ENCODE peak calls at places on chromosome 9, in five cellular contexts. One of them, this sample, is unnamed.
A peak's percentile ranks its signal among the peaks of the same experiment; 100 is the strongest.

GRCh38 chr9:4743131-4743875 is 2.3 kb upstream of the AK3 start:
- DNase-seq in NCI-H1105 treated with DMSO at 0.1 percent for 48 hours: no peak
- DNase-seq in right atrium auricular region: no peak
- DNase-seq in colonic mucosa: no peak
- DNase-seq in HCT116: no peak
- DNase-seq in this sample: peak; percentile 71

GRCh38 chr9:133579601-133580415 is 29.4 kb downstream of the FAM163B start:
- DNase-seq in right atrium auricular region: no peak
- DNase-seq in HCT116: no peak
- DNase-seq in NCI-H1105 treated with DMSO at 0.1 percent for 48 hours: no peak
- DNase-seq in colonic mucosa: no peak
- DNase-seq in this sample: no peak

GRCh38 chr9:35506359-35506758 is 16.4 kb downstream of the RUSC2 start:
- DNase-seq in NCI-H1105 treated with DMSO at 0.1 percent for 48 hours: no peak
- DNase-seq in HCT116: no peak
- DNase-seq in colonic mucosa: no peak
- DNase-seq in right atrium auricular region: no peak
- DNase-seq in this sample: no peak

GRCh38 chr9:14452539-14452938 is 138.6 kb upstream of the NFIB start:
- DNase-seq in colonic mucosa: no peak
- DNase-seq in HCT116: no peak
- DNase-seq in NCI-H1105 treated with DMSO at 0.1 percent for 48 hours: peak; percentile 16
- DNase-seq in right atrium auricular region: no peak
- DNase-seq in this sample: no peak

GRCh38 chr9:138024831-138025291 is 147.3 kb downstream of the CACNA1B start:
- DNase-seq in HCT116: no peak
- DNase-seq in NCI-H1105 treated with DMSO at 0.1 percent for 48 hours: no peak
- DNase-seq in colonic mucosa: peak; percentile 8
- DNase-seq in right atrium auricular region: no peak
- DNase-seq in this sample: no peak

GRCh38 chr9:129342591-129342990 is 164.5 kb upstream of the IER5L start:
- DNase-seq in colonic mucosa: no peak
- DNase-seq in HCT116: no peak
- DNase-seq in NCI-H1105 treated with DMSO at 0.1 percent for 48 hours: no peak
- DNase-seq in right atrium auricular region: no peak
- DNase-seq in this sample: no peak

GRCh38 chr9:31683126-31683525 is 701.3 kb upstream of the ACO1 start:
- DNase-seq in right atrium auricular region: no peak
- DNase-seq in colonic mucosa: no peak
- DNase-seq in NCI-H1105 treated with DMSO at 0.1 percent for 48 hours: peak; percentile 75
- DNase-seq in HCT116: no peak
- DNase-seq in this sample: no peak

GRCh38 chr9:133787749-133788015 is 49.5 kb upstream of the SARDH start:
- DNase-seq in right atrium auricular region: no peak
- DNase-seq in HCT116: no peak
- DNase-seq in colonic mucosa: peak; percentile 76
- DNase-seq in NCI-H1105 treated with DMSO at 0.1 percent for 48 hours: no peak
- DNase-seq in this sample: peak; percentile 93

GRCh38 chr9:684055-684949 is 157.2 kb upstream of the DMRT1 start:
- DNase-seq in right atrium auricular region: no peak
- DNase-seq in NCI-H1105 treated with DMSO at 0.1 percent for 48 hours: no peak
- DNase-seq in colonic mucosa: no peak
- DNase-seq in HCT116: no peak
- DNase-seq in this sample: no peak

GRCh38 chr9:734831-735511 is 106.5 kb upstream of the DMRT1 start:
- DNase-seq in NCI-H1105 treated with DMSO at 0.1 percent for 48 hours: no peak
- DNase-seq in colonic mucosa: no peak
- DNase-seq in right atrium auricular region: peak; percentile 65
- DNase-seq in HCT116: no peak
- DNase-seq in this sample: no peak

GRCh38 chr9:120175031-120175430 is 404.9 kb downstream of the CDK5RAP2 start:
- DNase-seq in NCI-H1105 treated with DMSO at 0.1 percent for 48 hours: no peak
- DNase-seq in colonic mucosa: no peak
- DNase-seq in right atrium auricular region: no peak
- DNase-seq in HCT116: no peak
- DNase-seq in this sample: peak; percentile 0

GRCh38 chr9:121637441-121638222 is 13.8 kb upstream of the DAB2IP start:
- DNase-seq in colonic mucosa: no peak
- DNase-seq in right atrium auricular region: no peak
- DNase-seq in NCI-H1105 treated with DMSO at 0.1 percent for 48 hours: no peak
- DNase-seq in HCT116: no peak
- DNase-seq in this sample: no peak

GRCh38 chr9:72789915-72790314 is 162.9 kb downstream of the ALDH1A1 start:
- DNase-seq in right atrium auricular region: no peak
- DNase-seq in colonic mucosa: no peak
- DNase-seq in NCI-H1105 treated with DMSO at 0.1 percent for 48 hours: no peak
- DNase-seq in HCT116: no peak
- DNase-seq in this sample: no peak

GRCh38 chr9:115328228-115328627 is 210.3 kb upstream of the TNC start:
- DNase-seq in right atrium auricular region: no peak
- DNase-seq in colonic mucosa: no peak
- DNase-seq in NCI-H1105 treated with DMSO at 0.1 percent for 48 hours: no peak
- DNase-seq in HCT116: no peak
- DNase-seq in this sample: no peak

GRCh38 chr9:93129691-93130500 is 4.2 kb downstream of the NINJ1 start:
- DNase-seq in HCT116: no peak
- DNase-seq in right atrium auricular region: no peak
- DNase-seq in colonic mucosa: no peak
- DNase-seq in NCI-H1105 treated with DMSO at 0.1 percent for 48 hours: no peak
- DNase-seq in this sample: peak; percentile 37

GRCh38 chr9:22921742-22922141 is 475.1 kb downstream of the DMRTA1 start:
- DNase-seq in HCT116: no peak
- DNase-seq in right atrium auricular region: no peak
- DNase-seq in colonic mucosa: no peak
- DNase-seq in NCI-H1105 treated with DMSO at 0.1 percent for 48 hours: no peak
- DNase-seq in this sample: no peak

GRCh38 chr9:4306788-4307144 is 6.9 kb upstream of the GLIS3 start:
- DNase-seq in right atrium auricular region: no peak
- DNase-seq in HCT116: no peak
- DNase-seq in colonic mucosa: no peak
- DNase-seq in NCI-H1105 treated with DMSO at 0.1 percent for 48 hours: no peak
- DNase-seq in this sample: no peak

GRCh38 chr9:137785704-137786161 is 91.8 kb upstream of the CACNA1B start:
- DNase-seq in HCT116: no peak
- DNase-seq in NCI-H1105 treated with DMSO at 0.1 percent for 48 hours: no peak
- DNase-seq in right atrium auricular region: no peak
- DNase-seq in colonic mucosa: no peak
- DNase-seq in this sample: peak; percentile 60

GRCh38 chr9:70085241-70085640 is 41.6 kb downstream of the MAMDC2 start:
- DNase-seq in right atrium auricular region: no peak
- DNase-seq in HCT116: no peak
- DNase-seq in colonic mucosa: no peak
- DNase-seq in NCI-H1105 treated with DMSO at 0.1 percent for 48 hours: no peak
- DNase-seq in this sample: peak; percentile 70

GRCh38 chr9:109001275-109001676 is 12.0 kb downstream of the CTNNAL1 start:
- DNase-seq in colonic mucosa: no peak
- DNase-seq in right atrium auricular region: no peak
- DNase-seq in NCI-H1105 treated with DMSO at 0.1 percent for 48 hours: no peak
- DNase-seq in HCT116: peak; percentile 83
- DNase-seq in this sample: no peak

GRCh38 chr9:117076571-117077300 is 338.1 kb downstream of the ASTN2 start:
- DNase-seq in right atrium auricular region: no peak
- DNase-seq in colonic mucosa: no peak
- DNase-seq in NCI-H1105 treated with DMSO at 0.1 percent for 48 hours: no peak
- DNase-seq in HCT116: no peak
- DNase-seq in this sample: no peak

GRCh38 chr9:33192493-33193245 is 25.5 kb upstream of the B4GALT1 start:
- DNase-seq in NCI-H1105 treated with DMSO at 0.1 percent for 48 hours: no peak
- DNase-seq in HCT116: no peak
- DNase-seq in colonic mucosa: no peak
- DNase-seq in right atrium auricular region: no peak
- DNase-seq in this sample: no peak

GRCh38 chr9:122777052-122777451 is 11.7 kb upstream of the OR5C1 start:
- DNase-seq in right atrium auricular region: no peak
- DNase-seq in HCT116: no peak
- DNase-seq in NCI-H1105 treated with DMSO at 0.1 percent for 48 hours: no peak
- DNase-seq in colonic mucosa: no peak
- DNase-seq in this sample: no peak

GRCh38 chr9:69155341-69156030 is 18.6 kb upstream of the TJP2 start:
- DNase-seq in right atrium auricular region: no peak
- DNase-seq in HCT116: no peak
- DNase-seq in NCI-H1105 treated with DMSO at 0.1 percent for 48 hours: no peak
- DNase-seq in colonic mucosa: no peak
- DNase-seq in this sample: peak; percentile 71

GRCh38 chr9:132214027-132214622 is 52.3 kb downstream of the NTNG2 start:
- DNase-seq in right atrium auricular region: peak; percentile 78
- DNase-seq in colonic mucosa: no peak
- DNase-seq in HCT116: peak; percentile 22
- DNase-seq in NCI-H1105 treated with DMSO at 0.1 percent for 48 hours: peak; percentile 19
- DNase-seq in this sample: peak; percentile 86

GRCh38 chr9:90808890-90809685 is 7.5 kb downstream of the SYK start:
- DNase-seq in NCI-H1105 treated with DMSO at 0.1 percent for 48 hours: no peak
- DNase-seq in right atrium auricular region: no peak
- DNase-seq in HCT116: no peak
- DNase-seq in colonic mucosa: no peak
- DNase-seq in this sample: no peak

GRCh38 chr9:2228132-2228531 is 213.0 kb downstream of the SMARCA2 start:
- DNase-seq in right atrium auricular region: no peak
- DNase-seq in HCT116: no peak
- DNase-seq in colonic mucosa: peak; percentile 43
- DNase-seq in NCI-H1105 treated with DMSO at 0.1 percent for 48 hours: peak; percentile 37
- DNase-seq in this sample: peak; percentile 82

GRCh38 chr9:109986423-109987055 is 206.5 kb downstream of the PALM2AKAP2 start:
- DNase-seq in right atrium auricular region: no peak
- DNase-seq in colonic mucosa: no peak
- DNase-seq in HCT116: no peak
- DNase-seq in NCI-H1105 treated with DMSO at 0.1 percent for 48 hours: no peak
- DNase-seq in this sample: no peak

GRCh38 chr9:130825051-130825651 is 9.9 kb upstream of the ABL1 start:
- DNase-seq in HCT116: no peak
- DNase-seq in colonic mucosa: peak; percentile 42
- DNase-seq in NCI-H1105 treated with DMSO at 0.1 percent for 48 hours: peak; percentile 35
- DNase-seq in right atrium auricular region: no peak
- DNase-seq in this sample: peak; percentile 86

GRCh38 chr9:94110821-94111252 is 26.6 kb downstream of the PTPDC1 start:
- DNase-seq in colonic mucosa: no peak
- DNase-seq in right atrium auricular region: no peak
- DNase-seq in NCI-H1105 treated with DMSO at 0.1 percent for 48 hours: no peak
- DNase-seq in HCT116: no peak
- DNase-seq in this sample: no peak

GRCh38 chr9:12878342-12878978 is 103.6 kb downstream of the LURAP1L start:
- DNase-seq in NCI-H1105 treated with DMSO at 0.1 percent for 48 hours: no peak
- DNase-seq in HCT116: no peak
- DNase-seq in colonic mucosa: no peak
- DNase-seq in right atrium auricular region: no peak
- DNase-seq in this sample: no peak

GRCh38 chr9:105193560-105193959 is 50.9 kb upstream of the SLC44A1 start:
- DNase-seq in HCT116: no peak
- DNase-seq in colonic mucosa: no peak
- DNase-seq in NCI-H1105 treated with DMSO at 0.1 percent for 48 hours: no peak
- DNase-seq in right atrium auricular region: no peak
- DNase-seq in this sample: no peak

GRCh38 chr9:129584136-129584535 is 36.8 kb downstream of the C9orf50 start:
- DNase-seq in HCT116: peak; percentile 85
- DNase-seq in right atrium auricular region: peak; percentile 73
- DNase-seq in colonic mucosa: peak; percentile 79
- DNase-seq in NCI-H1105 treated with DMSO at 0.1 percent for 48 hours: peak; percentile 38
- DNase-seq in this sample: peak; percentile 90

This sample was measured in endodermal cell.